ENCODE peak calls at places on chromosome 22, in nine cellular contexts. X is HuH-7; Q is cardiac muscle cell; F is DMS79; Y is AG08396; R is putamen; D is left colon; S is KBM-7; B is stimulated activated naive CD4-positive, alpha-beta T cell. M is an unnamed sample.

GRCh38 chr22:48477031-48477721 is 1350.5 kb downstream of the BRD1 start:
- DNase-seq in Q (no peak), B (no peak), S (no peak), X (no peak), Y (no peak), F (no peak), D (peak; percentile 5), R (no peak), M (peak; percentile 78)

GRCh38 chr22:49664371-49664881 is 163.2 kb downstream of the BRD1 start:
- DNase-seq in Y (no peak), X (no peak), B (no peak), Q (no peak), S (no peak), R (no peak), F (no peak), D (no peak), M (peak; percentile 50)

GRCh38 chr22:44412136-44412731 is 85.8 kb downstream of the RTL6 start:
- DNase-seq in R (no peak), Q (no peak), D (no peak), S (no peak), Y (no peak), X (no peak), F (no peak), B (no peak), M (no peak)

GRCh38 chr22:45480717-45481116 is 22.0 kb upstream of the FBLN1 start:
- DNase-seq in R (no peak), X (no peak), F (no peak), Q (no peak), D (no peak), Y (no peak), B (no peak), S (no peak), M (no peak)

GRCh38 chr22:37970864-37971263 is 13.5 kb downstream of the SOX10 start:
- DNase-seq in R (no peak), F (no peak), B (no peak), Y (no peak), Q (no peak), D (no peak), X (no peak), S (no peak), M (no peak)

GRCh38 chr22:25281675-25282345 is 62.4 kb downstream of the CRYBB2 start:
- DNase-seq in Q (no peak), B (no peak), S (no peak), D (no peak), F (no peak), R (no peak), X (no peak), Y (no peak), M (no peak)

GRCh38 chr22:29478326-29479276 is 1.4 kb upstream of the NEFH start:
- DNase-seq in S (peak; percentile 40), Y (peak; percentile 72), R (no peak), F (no peak), B (peak; percentile 7), X (peak; percentile 85), Q (peak; percentile 28), D (no peak), M (no peak)

GRCh38 chr22:38348751-38349496 is 31.7 kb upstream of the CSNK1E start:
- DNase-seq in B (no peak), R (no peak), D (no peak), S (no peak), F (no peak), Q (no peak), X (no peak), Y (no peak), M (peak; percentile 32)

GRCh38 chr22:20414059-20414440 is 20.1 kb downstream of the ZNF74 start:
- DNase-seq in S (no peak), F (no peak), R (no peak), X (no peak), D (no peak), Y (no peak), B (no peak), Q (no peak), M (no peak)

GRCh38 chr22:22109693-22110466 is 127.3 kb upstream of the TOP3B start:
- DNase-seq in Y (no peak), S (no peak), D (no peak), R (no peak), Q (no peak), F (no peak), B (no peak), X (no peak), M (no peak)

GRCh38 chr22:19878461-19879247 is 24.0 kb upstream of the GNB1L start:
- DNase-seq in D (peak; percentile 20), R (no peak), X (no peak), F (no peak), B (no peak), S (no peak), Q (no peak), Y (no peak), M (peak; percentile 68)

GRCh38 chr22:20997536-20998257 is 4.2 kb downstream of the THAP7 start:
- DNase-seq in X (no peak), Y (no peak), R (no peak), S (no peak), D (no peak), Q (no peak), F (no peak), B (no peak), M (no peak)

GRCh38 chr22:36245805-36246356 is 6.6 kb upstream of the APOL2 start:
- DNase-seq in D (no peak), Y (no peak), B (no peak), F (no peak), R (no peak), S (no peak), Q (no peak), X (no peak), M (no peak)

GRCh38 chr22:34592341-34592740 is 473.6 kb upstream of the ISX start:
- DNase-seq in Q (no peak), F (no peak), Y (no peak), B (no peak), R (no peak), D (no peak), S (no peak), X (no peak), M (no peak)

GRCh38 chr22:27220349-27220748 is 563.0 kb downstream of the MIAT start:
- DNase-seq in Q (peak; percentile 85), R (peak; percentile 79), S (no peak), D (no peak), X (no peak), Y (peak; percentile 37), F (no peak), B (no peak), M (no peak)

GRCh38 chr22:21444701-21445436 is 22.3 kb upstream of the TMEM191C start:
- DNase-seq in X (no peak), F (no peak), D (peak; percentile 13), B (no peak), R (no peak), Q (no peak), S (no peak), Y (no peak), M (no peak)

GRCh38 chr22:17743661-17744411 is 30.4 kb downstream of the BID start:
- DNase-seq in X (no peak), S (no peak), R (no peak), B (no peak), Q (no peak), Y (no peak), F (no peak), D (no peak), M (no peak)

GRCh38 chr22:22127100-22127499 is 117.5 kb upstream of the VPREB1 start:
- DNase-seq in R (no peak), S (no peak), F (no peak), B (no peak), Q (no peak), Y (no peak), D (no peak), X (no peak), M (no peak)

GRCh38 chr22:50705851-50706351 is 32.1 kb upstream of the ACR start:
- DNase-seq in Y (no peak), S (no peak), B (no peak), R (no peak), F (peak; percentile 43), X (no peak), Q (no peak), D (no peak), M (peak; percentile 57)

GRCh38 chr22:41915035-41915782 is at the start of gene SHISA8:
- DNase-seq in R (no peak), X (peak; percentile 83), D (no peak), B (peak; percentile 35), Q (peak; percentile 64), F (no peak), Y (peak; percentile 64), S (no peak), M (no peak)

GRCh38 chr22:47556473-47556872 is 794.0 kb downstream of the TBC1D22A start:
- DNase-seq in Y (no peak), X (no peak), R (no peak), B (no peak), F (no peak), D (no peak), Q (no peak), S (no peak), M (no peak)

GRCh38 chr22:49995413-49996191 is 17.0 kb downstream of the IL17REL start:
- DNase-seq in Y (no peak), F (no peak), D (no peak), X (no peak), B (no peak), R (no peak), S (no peak), Q (no peak), M (no peak)

GRCh38 chr22:23764931-23765881 is 2.4 kb downstream of the C22orf15 start:
- DNase-seq in X (no peak), R (no peak), Y (no peak), Q (no peak), B (no peak), S (no peak), D (no peak), F (no peak), M (peak; percentile 34)

GRCh38 chr22:17818649-17819048 is 44.4 kb upstream of the BID start:
- DNase-seq in D (no peak), F (no peak), S (no peak), Y (no peak), B (no peak), X (no peak), R (no peak), Q (no peak), M (no peak)

GRCh38 chr22:24494535-24495364 is at the start of gene UPB1:
- DNase-seq in B (no peak), X (peak; percentile 58), D (no peak), Y (no peak), R (no peak), S (no peak), Q (no peak), F (no peak), M (no peak)

GRCh38 chr22:49479566-49479965 is 348.1 kb downstream of the BRD1 start:
- DNase-seq in B (no peak), Y (no peak), S (no peak), X (no peak), Q (no peak), F (no peak), R (no peak), D (no peak), M (no peak)

GRCh38 chr22:27135582-27135981 is 478.2 kb downstream of the MIAT start:
- DNase-seq in Y (peak; percentile 62), X (no peak), D (no peak), R (no peak), B (no peak), S (no peak), Q (peak; percentile 65), F (no peak), M (no peak)

GRCh38 chr22:25368271-25368670 is 148.8 kb downstream of the CRYBB2 start:
- DNase-seq in S (no peak), Y (peak; percentile 84), R (no peak), F (no peak), Q (peak; percentile 62), D (peak; percentile 83), X (no peak), B (no peak), M (peak; percentile 44)

GRCh38 chr22:16949561-16949960 is 58.5 kb downstream of the GAB4 start:
- DNase-seq in B (no peak), D (no peak), Y (no peak), X (no peak), F (no peak), R (peak; percentile 38), S (no peak), Q (no peak), M (no peak)

GRCh38 chr22:42649261-42650056 is at the start of gene CYB5R3:
- DNase-seq in Q (peak; percentile 92), S (peak; percentile 74), Y (peak; percentile 97), X (peak; percentile 93), F (peak; percentile 37), R (peak; percentile 77), B (peak; percentile 64), D (peak; percentile 85), M (peak; percentile 93)

GRCh38 chr22:23522642-23523251 is 57.3 kb downstream of the IGLL1 start:
- DNase-seq in S (no peak), B (no peak), D (no peak), X (peak; percentile 37), Y (peak; percentile 43), R (no peak), F (no peak), Q (peak; percentile 40), M (no peak)